ENCODE peak calls at places on chromosomes 5 and 9, in six cellular contexts. K is psoas muscle, H is pancreas, B is uterus, T is left ventricle myocardium inferior, U is mucosa of descending colon. V is an unnamed sample.

GRCh38 chr9:2599896-2600295 is 21.7 kb upstream of the VLDLR start:
- DNase-seq in H (no peak), K (no peak), U (no peak), T (no peak), B (no peak), V (no peak)

GRCh38 chr5:88895681-88896501 is 12.9 kb upstream of the MEF2C start:
- DNase-seq in K (no peak), B (no peak), U (no peak), T (no peak), H (no peak), V (no peak)

GRCh38 chr5:38403407-38403806 is 145.0 kb downstream of the EGFLAM start:
- DNase-seq in B (no peak), U (no peak), H (no peak), T (no peak), K (no peak), V (no peak)

GRCh38 chr5:96931605-96932004 is 4.3 kb upstream of the LNPEP start:
- DNase-seq in K (no peak), U (no peak), T (no peak), H (no peak), B (no peak), V (no peak)

GRCh38 chr9:14353222-14354056 is 39.5 kb upstream of the NFIB start:
- DNase-seq in B (peak; percentile 93), U (peak; percentile 98), H (peak; percentile 93), K (peak; percentile 95), T (peak; percentile 96), V (peak; percentile 75)

GRCh38 chr5:39202594-39203290 is 16.6 kb downstream of the FYB1 start:
- DNase-seq in H (no peak), U (no peak), B (no peak), T (no peak), K (no peak), V (no peak)

GRCh38 chr5:168468836-168469235 is 17.4 kb upstream of the RARS1 start:
- DNase-seq in H (no peak), K (no peak), T (no peak), B (no peak), U (no peak), V (no peak)

GRCh38 chr5:126002222-126002897 is 420.8 kb upstream of the GRAMD2B start:
- DNase-seq in B (peak; percentile 66), U (peak; percentile 21), H (no peak), K (peak; percentile 43), T (peak; percentile 65), V (no peak)

GRCh38 chr5:141691867-141692532 is 10.0 kb upstream of the ARAP3 start:
- DNase-seq in B (peak; percentile 88), T (peak; percentile 87), H (peak; percentile 88), K (peak; percentile 84), U (peak; percentile 93), V (peak; percentile 92)

GRCh38 chr5:107043665-107044064 is 627.1 kb downstream of the EFNA5 start:
- DNase-seq in B (no peak), U (no peak), K (no peak), T (no peak), H (no peak), V (no peak)

GRCh38 chr5:172602712-172603289 is 38.3 kb upstream of the NEURL1B start:
- DNase-seq in H (no peak), B (peak; percentile 57), U (no peak), K (no peak), T (no peak), V (no peak)

GRCh38 chr9:21964925-21965385 is 29.2 kb downstream of the CDKN2A start:
- DNase-seq in K (no peak), B (no peak), H (peak; percentile 73), U (peak; percentile 53), T (no peak), V (peak; percentile 28)

GRCh38 chr5:168803541-168803940 is 224.4 kb upstream of the PANK3 start:
- DNase-seq in H (no peak), B (no peak), K (no peak), T (no peak), U (no peak), V (no peak)

GRCh38 chr9:87201316-87201715 is 254.0 kb upstream of the GAS1 start:
- DNase-seq in T (no peak), U (no peak), K (no peak), B (no peak), H (no peak), V (no peak)

GRCh38 chr5:87829214-87829551 is 416.5 kb upstream of the CCNH start:
- DNase-seq in H (peak; percentile 74), B (peak; percentile 49), U (peak; percentile 12), K (peak; percentile 55), T (peak; percentile 48), V (no peak)

GRCh38 chr9:15856591-15856990 is 303.7 kb downstream of the CCDC171 start:
- DNase-seq in K (no peak), U (no peak), T (no peak), B (no peak), H (no peak), V (no peak)

GRCh38 chr5:34690898-34691297 is 34.8 kb downstream of the RAI14 start:
- DNase-seq in K (no peak), U (no peak), T (no peak), B (no peak), H (no peak), V (no peak)

GRCh38 chr9:133184971-133185370 is 21.3 kb upstream of the GBGT1 start:
- DNase-seq in B (peak; percentile 34), H (no peak), U (peak; percentile 56), K (no peak), T (no peak), V (peak; percentile 69)

GRCh38 chr9:131738838-131739191 is 1.1 kb downstream of the RAPGEF1 start:
- DNase-seq in T (no peak), H (peak; percentile 57), B (no peak), U (peak; percentile 67), K (no peak), V (peak; percentile 85)

GRCh38 chr9:33025572-33026347 is 687 bp downstream of the DNAJA1 start:
- DNase-seq in K (peak; percentile 63), T (peak; percentile 51), H (peak; percentile 68), B (peak; percentile 57), U (peak; percentile 70), V (peak; percentile 73)

GRCh38 chr9:96491079-96491879 is 41.3 kb downstream of the HABP4 start:
- DNase-seq in U (no peak), T (no peak), H (no peak), K (no peak), B (no peak), V (peak; percentile 47)

GRCh38 chr9:108889649-108890067 is 27.6 kb downstream of the ACTL7A start:
- DNase-seq in T (no peak), K (no peak), H (no peak), U (no peak), B (no peak), V (no peak)

GRCh38 chr9:3585616-3586015 is 59.8 kb upstream of the RFX3 start:
- DNase-seq in K (no peak), B (no peak), H (no peak), T (no peak), U (no peak), V (no peak)

GRCh38 chr5:51395666-51396356 is 12.6 kb downstream of the ISL1 start:
- DNase-seq in T (no peak), B (no peak), U (no peak), K (no peak), H (no peak), V (no peak)

GRCh38 chr5:176619203-176619568 is 9.2 kb upstream of the GPRIN1 start:
- DNase-seq in K (peak; percentile 75), U (peak; percentile 77), B (no peak), H (peak; percentile 59), T (peak; percentile 40), V (peak; percentile 89)

DNA sequence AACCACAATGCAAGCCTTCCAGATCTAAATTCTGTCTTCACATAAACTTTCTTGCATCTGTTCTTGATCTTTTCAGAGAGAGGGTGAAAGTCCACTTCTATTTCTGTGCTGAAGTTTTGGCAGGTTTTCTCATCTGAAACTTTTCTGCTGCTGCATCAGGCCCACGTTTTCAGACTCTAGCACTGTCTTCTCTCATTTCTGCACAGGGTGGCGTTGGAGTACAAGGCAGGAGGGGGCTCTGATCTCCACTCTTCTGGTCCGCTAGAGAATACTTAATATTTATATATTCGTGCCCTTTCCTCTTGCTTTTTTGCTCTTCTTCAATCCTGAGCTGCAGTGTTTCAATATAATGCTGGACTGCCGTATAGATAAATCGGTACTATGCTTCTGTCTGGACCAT is 204.0 kb upstream of the PRDM9 start:
- DNase-seq in U (no peak), H (no peak), K (no peak), T (no peak), B (no peak), V (no peak)
- TF ChIP-seq CTCF in U (no peak), H (no peak), K (no peak), T (no peak), B (no peak), V (no peak)

GRCh38 chr5:150895431-150896428 is 9.1 kb downstream of the ZNF300 start:
- DNase-seq in U (no peak), K (no peak), T (no peak), B (no peak), H (no peak), V (no peak)
- H3K36me3 ChIP-seq in U (no peaks in the 10 kb centered on the region), K (peaks cover 2% of the 10 kb centered on the region), T (peaks cover 69% of the 10 kb centered on the region), B (peaks cover 2% of the 10 kb centered on the region), H (no peaks in the 10 kb centered on the region), V (no peaks in the 10 kb centered on the region)

DNA sequence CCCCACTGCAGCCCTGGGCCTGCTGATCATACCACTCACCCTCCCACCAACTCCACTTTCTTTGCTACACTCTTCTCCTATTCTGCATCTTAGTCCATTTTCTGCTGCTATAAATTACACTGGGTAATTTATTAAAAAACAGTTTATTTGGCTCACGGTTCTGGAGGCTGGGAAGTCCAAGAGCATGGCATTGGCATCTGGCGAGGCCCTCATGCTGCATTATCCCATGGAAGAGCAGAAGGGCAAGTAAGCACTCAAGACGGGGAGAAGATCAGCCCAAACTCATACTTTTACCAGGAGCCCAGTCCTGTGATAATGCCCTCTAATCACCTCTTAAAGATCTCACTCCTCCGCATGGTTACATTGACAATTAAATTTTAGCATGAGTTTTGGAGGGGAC is 9.4 kb downstream of the GLIPR2 start:
- DNase-seq in T (no peak), U (no peak), H (no peak), B (no peak), K (no peak), V (no peak)
- H3K4me1 ChIP-seq in T (peaks cover 57% of the 10 kb centered on the region), U (peaks cover 40% of the 10 kb centered on the region), H (no peaks in the 10 kb centered on the region), B (peaks cover 16% of the 10 kb centered on the region), K (peaks cover 7% of the 10 kb centered on the region), V (no peaks in the 10 kb centered on the region)

DNA sequence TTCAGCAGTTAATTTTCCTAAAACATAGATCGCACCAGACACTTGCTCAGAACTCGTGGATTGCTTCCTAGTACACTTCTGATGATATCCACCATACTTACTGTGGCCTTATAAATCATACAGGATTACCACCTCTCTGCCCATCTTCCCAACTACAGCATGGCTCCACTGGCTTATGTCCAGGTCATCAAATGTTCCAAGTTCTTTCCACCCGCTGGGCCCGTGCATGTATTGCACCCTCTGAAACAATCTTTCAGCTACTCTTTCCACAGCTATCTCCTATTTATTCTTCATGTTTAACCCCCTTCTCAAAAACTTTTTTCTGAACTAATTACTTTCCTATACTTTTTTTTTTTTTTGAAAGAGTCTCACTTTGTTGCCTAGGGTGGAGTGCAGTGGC is 18.5 kb downstream of the FBXW2 start:
- DNase-seq in H (no peak), U (no peak), K (no peak), B (no peak), T (no peak), V (no peak)
- TF ChIP-seq CTCF in H (no peak), U (no peak), K (no peak), B (no peak), T (no peak), V (no peak)

DNA sequence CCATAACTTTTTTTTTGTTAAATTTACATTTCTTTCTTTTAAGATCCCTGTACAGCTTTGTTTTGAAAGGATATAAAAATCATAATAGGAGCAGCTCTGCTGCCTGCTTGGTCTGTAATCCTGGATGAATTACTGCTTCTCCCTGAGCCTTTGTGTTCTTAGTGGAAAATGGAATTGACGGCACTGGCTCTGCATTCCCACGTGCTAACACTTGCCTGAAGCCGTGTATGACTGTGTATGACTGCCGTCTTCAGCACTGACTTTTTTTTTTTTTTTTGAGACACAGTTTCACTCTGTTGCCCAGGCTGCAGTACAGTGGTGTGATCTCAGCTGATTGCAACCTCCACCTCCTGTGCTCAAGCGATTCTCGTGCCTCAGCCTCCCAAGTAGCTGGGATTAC is 4.8 kb downstream of the THG1L start:
- DNase-seq in U (no peak), T (no peak), H (no peak), B (no peak), K (no peak), V (no peak)
- H3K36me3 ChIP-seq in U (no peaks in the 10 kb centered on the region), T (peaks cover 44% of the 10 kb centered on the region), H (no peaks in the 10 kb centered on the region), B (no peaks in the 10 kb centered on the region), K (no peaks in the 10 kb centered on the region), V (no peaks in the 10 kb centered on the region)